ENCODE peak calls at places on chromosome 4, in nine cellular contexts. Z, X, Q, D, C, M, H, N and L are unnamed samples.
A peak's percentile ranks its signal among the peaks of the same experiment; 100 is the strongest.

GRCh38 chr4:73729534-73730165 is 10.7 kb upstream of the CXCL8 start:
- DNase-seq in Z (peak; percentile 16), X (no peak), M (peak; percentile 77), H (peak; percentile 63), C (peak; percentile 95), Q (peak; percentile 73), D (no peak), N (no peak), L (peak; percentile 56)

GRCh38 chr4:168845897-168846296 is 164.2 kb downstream of the CBR4 start:
- DNase-seq in C (no peak), Z (no peak), M (no peak), Q (no peak), D (no peak), N (no peak), H (no peak), X (no peak), L (no peak)

GRCh38 chr4:37685211-37685725 is 908 bp downstream of the RELL1 start:
- DNase-seq in Q (peak; percentile 47), N (no peak), H (no peak), Z (peak; percentile 55), D (no peak), C (peak; percentile 87), X (peak; percentile 14), M (peak; percentile 27), L (peak; percentile 43)

GRCh38 chr4:117771647-117772337 is 262.5 kb upstream of the NDST3 start:
- DNase-seq in X (no peak), H (no peak), D (no peak), Q (no peak), C (no peak), N (no peak), M (no peak), Z (no peak), L (no peak)

GRCh38 chr4:127586922-127587571 is 45.7 kb upstream of the INTU start:
- DNase-seq in X (no peak), M (peak; percentile 52), H (no peak), Q (no peak), C (peak; percentile 37), N (no peak), D (no peak), Z (no peak), L (peak; percentile 25)

GRCh38 chr4:56786955-56787354 is 34.5 kb downstream of the SPINK2 start:
- DNase-seq in Q (peak; percentile 44), Z (no peak), N (no peak), M (peak; percentile 58), D (no peak), H (no peak), C (peak; percentile 95), X (no peak), L (no peak)

GRCh38 chr4:71187399-71188196 is 151.2 kb upstream of the SLC4A4 start:
- DNase-seq in C (no peak), Q (peak; percentile 11), N (peak; percentile 9), D (no peak), X (no peak), M (peak; percentile 33), H (no peak), Z (peak; percentile 20), L (peak; percentile 56)

GRCh38 chr4:121072080-121072835 is at the start of gene NDNF:
- DNase-seq in X (peak; percentile 39), D (peak; percentile 39), Z (peak; percentile 70), M (no peak), H (no peak), Q (no peak), N (peak; percentile 17), C (peak; percentile 26), L (no peak)

GRCh38 chr4:66489783-66490452 is 819.6 kb upstream of the EPHA5 start:
- DNase-seq in X (no peak), Q (peak; percentile 63), M (peak; percentile 66), C (peak; percentile 7), N (no peak), Z (no peak), H (no peak), D (no peak), L (no peak)

GRCh38 chr4:139015948-139016451 is 419 bp downstream of the NOCT start:
- DNase-seq in H (no peak), X (peak; percentile 45), Z (peak; percentile 52), M (no peak), D (peak; percentile 29), C (peak; percentile 32), N (no peak), Q (no peak), L (peak; percentile 50)

GRCh38 chr4:105900541-105900940 is 5.3 kb downstream of the NPNT start:
- DNase-seq in X (no peak), N (no peak), Z (no peak), Q (no peak), H (no peak), C (no peak), M (no peak), D (no peak), L (no peak)

GRCh38 chr4:536351-536972 is 37.5 kb downstream of the PIGG start:
- DNase-seq in D (no peak), M (no peak), N (no peak), H (no peak), C (no peak), Q (no peak), X (no peak), Z (no peak), L (no peak)

GRCh38 chr4:186104114-186104894 is at the start of gene FAM149A:
- DNase-seq in C (no peak), X (peak; percentile 32), Q (no peak), M (no peak), D (peak; percentile 36), H (no peak), Z (peak; percentile 64), N (no peak), L (no peak)

GRCh38 chr4:89838005-89838404 is 1.0 kb upstream of the SNCA start:
- DNase-seq in D (no peak), X (no peak), Q (no peak), Z (no peak), C (no peak), H (no peak), M (peak; percentile 52), N (no peak), L (peak; percentile 24)

GRCh38 chr4:121957266-121957665 is 5.4 kb upstream of the TRPC3 start:
- DNase-seq in D (no peak), C (no peak), N (no peak), M (no peak), H (no peak), Z (no peak), Q (no peak), X (no peak), L (no peak)